ENCODE peak calls at places on chromosomes 3 and 15, in five cellular contexts. V, D, Q, R and N are unnamed samples.

GRCh38 chr15:80204231-80204630 is 47.8 kb downstream of the CTXND1 start:
- DNase-seq in V (no peak), D (no peak), Q (no peak), R (no peak), N (no peak)

GRCh38 chr15:57203906-57204305 is 172.4 kb upstream of the CGNL1 start:
- DNase-seq in V (no peak), D (no peak), Q (no peak), R (no peak), N (no peak)

GRCh38 chr3:56926513-56927282 is 124.9 kb upstream of the ARHGEF3 start:
- DNase-seq in V (no peak), D (no peak), Q (no peak), R (peak), N (no peak)

GRCh38 chr3:117666316-117666715 is 956.7 kb downstream of the TUSC7 start:
- DNase-seq in V (no peak), D (no peak), Q (no peak), R (no peak), N (no peak)

GRCh38 chr3:69088033-69088432 is 3.3 kb downstream of the ARL6IP5 start:
- DNase-seq in V (no peak), D (no peak), Q (no peak), R (no peak), N (no peak)

GRCh38 chr15:98444067-98444600 is 204.2 kb upstream of the IGF1R start:
- DNase-seq in V (no peak), D (no peak), Q (no peak), R (no peak), N (peak)

GRCh38 chr3:172223870-172224269 is 184.5 kb downstream of the FNDC3B start:
- DNase-seq in V (no peak), D (no peak), Q (no peak), R (no peak), N (no peak)

GRCh38 chr3:171615281-171615680 is 155.1 kb upstream of the TNIK start:
- DNase-seq in V (no peak), D (no peak), Q (no peak), R (no peak), N (peak)

GRCh38 chr3:171177056-171177455 is 150.5 kb upstream of the SLC2A2 start:
- DNase-seq in V (no peak), D (no peak), Q (no peak), R (no peak), N (no peak)

GRCh38 chr3:136634821-136635220 is 117.4 kb downstream of the STAG1 start:
- DNase-seq in V (no peak), D (no peak), Q (no peak), R (no peak), N (no peak)

GRCh38 chr3:42750834-42751233 is 22.2 kb downstream of the CCDC13 start:
- DNase-seq in V (no peak), D (no peak), Q (no peak), R (no peak), N (no peak)

GRCh38 chr15:55859681-55860080 is 116.7 kb upstream of the PRTG start:
- DNase-seq in V (no peak), D (no peak), Q (no peak), R (no peak), N (no peak)

GRCh38 chr15:55858661-55859060 is 115.7 kb upstream of the PRTG start:
- DNase-seq in V (no peak), D (no peak), Q (no peak), R (no peak), N (no peak)

GRCh38 chr15:55863911-55864310 is 121.0 kb upstream of the PRTG start:
- DNase-seq in V (no peak), D (no peak), Q (no peak), R (no peak), N (no peak)

GRCh38 chr15:55856506-55856905 is 113.6 kb upstream of the PRTG start:
- DNase-seq in V (no peak), D (no peak), Q (no peak), R (no peak), N (no peak)

GRCh38 chr15:55861115-55861514 is 118.2 kb upstream of the PRTG start:
- DNase-seq in V (no peak), D (no peak), Q (no peak), R (no peak), N (no peak)
- TF ChIP-seq JUND in V (no peak), D (no peak), Q (no peak), R (no peak), N (no peak)

DNA sequence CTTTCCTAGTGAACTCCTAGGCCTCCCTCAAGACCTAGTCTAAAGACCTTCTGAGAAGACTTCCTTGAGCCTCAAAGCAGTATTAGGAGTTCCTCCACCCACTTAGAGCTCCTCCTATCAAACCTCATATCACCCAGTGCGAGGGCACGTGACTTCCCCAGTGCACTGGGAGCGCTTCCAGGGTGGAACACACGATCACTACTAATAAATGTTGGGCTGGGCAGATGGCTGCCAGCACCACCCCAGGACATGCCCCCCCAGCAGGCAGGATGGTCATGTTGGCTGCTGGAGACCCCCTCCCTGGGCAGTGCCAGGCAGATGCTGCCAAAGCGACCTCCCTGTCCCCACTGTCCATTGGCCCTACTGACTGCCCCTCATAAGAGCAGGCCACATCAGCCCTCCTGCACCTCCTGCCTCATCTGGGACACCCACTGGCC is 8.5 kb upstream of the PLXND1 start:
- DNase-seq in V (peak), D (no peak), Q (no peak), R (no peak), N (no peak)
- TF ChIP-seq JUND in V (no peak), D (no peak), Q (no peak), R (no peak), N (no peak)

GRCh38 chr3:127408022-127408683 is 120.3 kb upstream of the PRR20G start:
- DNase-seq in V (no peak), D (no peak), Q (no peak), R (peak), N (no peak)

GRCh38 chr3:127404614-127405598 is 117.1 kb upstream of the PRR20G start:
- DNase-seq in V (no peak), D (no peak), Q (no peak), R (no peak), N (peak)

GRCh38 chr3:127407026-127407939 is 119.4 kb upstream of the PRR20G start:
- DNase-seq in V (no peak), D (no peak), Q (no peak), R (peak), N (no peak)

GRCh38 chr3:127405791-127406190 is 117.9 kb upstream of the PRR20G start:
- DNase-seq in V (no peak), D (no peak), Q (no peak), R (no peak), N (no peak)

DNA sequence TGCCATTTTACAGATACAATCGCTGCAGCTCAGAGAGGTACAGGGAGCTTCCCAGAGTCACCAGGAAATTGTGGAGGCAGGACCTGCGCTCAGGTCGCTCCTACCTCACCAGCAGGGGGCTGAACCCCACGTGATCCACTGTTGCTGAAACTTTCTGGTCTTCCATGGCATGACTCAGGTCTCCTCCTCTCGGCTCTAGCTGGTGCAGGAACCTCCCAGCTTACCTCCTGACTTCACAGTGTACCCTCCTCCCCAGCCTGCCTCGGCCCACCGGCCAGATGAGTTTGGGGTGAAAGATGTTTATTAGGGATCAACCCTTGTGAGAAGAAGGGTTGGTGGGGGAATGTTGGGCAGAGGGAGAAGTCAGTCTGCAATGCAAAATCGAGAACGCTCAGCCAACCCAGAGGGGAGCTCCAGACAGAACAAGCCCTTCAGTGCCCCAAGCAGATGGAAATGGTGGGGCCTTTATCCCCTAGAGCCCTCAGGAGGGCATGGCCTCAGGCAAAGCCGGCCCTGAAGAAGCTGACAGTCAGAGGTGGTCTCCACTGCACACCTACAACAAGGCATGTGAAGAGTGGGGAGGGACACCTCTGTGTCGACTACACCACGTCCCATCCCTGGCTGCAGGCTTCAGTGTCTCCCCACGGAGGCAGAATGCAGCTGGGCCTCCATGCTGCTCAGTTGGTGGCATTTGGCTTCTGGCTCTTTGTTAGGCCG is 118.6 kb upstream of the PRR20G start:
- DNase-seq in V (peak), D (peak), Q (peak), R (peak), N (no peak)
- TF ChIP-seq JUND in V (no peak), D (no peak), Q (no peak), R (no peak), N (no peak)

DNA sequence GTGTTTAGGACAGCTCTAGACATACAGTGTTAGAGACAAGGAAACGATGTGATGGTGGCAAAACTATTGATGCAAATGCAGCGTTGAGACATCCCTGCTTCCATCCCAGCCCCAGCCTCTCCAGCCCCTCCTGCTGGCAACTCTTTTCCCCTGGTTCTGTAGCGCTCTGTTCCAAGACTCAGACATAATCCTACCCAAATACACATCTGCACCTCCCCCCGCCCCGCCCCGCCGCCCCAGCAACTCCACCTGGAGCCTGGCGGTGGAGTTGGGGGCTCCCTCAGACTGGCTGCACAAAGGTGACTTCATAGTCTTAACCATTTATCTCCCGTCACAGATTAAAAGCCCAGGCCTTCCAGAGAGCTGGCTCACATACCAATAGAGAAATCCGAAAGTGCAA is 7.2 kb upstream of the SEC22A start:
- DNase-seq in V (peak), D (peak), Q (peak), R (peak), N (peak)
- TF ChIP-seq JUND in V (no peak), D (no peak), Q (no peak), R (no peak), N (no peak)

GRCh38 chr3:102741105-102741504 is 306.3 kb downstream of the ZPLD1 start:
- DNase-seq in V (no peak), D (peak), Q (no peak), R (no peak), N (peak)
- TF ChIP-seq JUND in V (no peak), D (no peak), Q (no peak), R (no peak), N (no peak)

GRCh38 chr3:177382944-177383343 is 185.7 kb upstream of the TBL1XR1 start:
- DNase-seq in V (no peak), D (no peak), Q (no peak), R (no peak), N (no peak)
- TF ChIP-seq JUND in V (no peak), D (no peak), Q (no peak), R (no peak), N (no peak)

GRCh38 chr3:122322095-122323075 is 2.7 kb upstream of the CSTA start:
- DNase-seq in V (no peak), D (no peak), Q (no peak), R (no peak), N (no peak)
- TF ChIP-seq JUND in V (no peak), D (no peak), Q (no peak), R (no peak), N (no peak)

GRCh38 chr15:90376789-90377188 is 11.3 kb upstream of the IQGAP1 start:
- DNase-seq in V (no peak), D (no peak), Q (no peak), R (no peak), N (no peak)
- TF ChIP-seq JUND in V (no peak), D (no peak), Q (no peak), R (no peak), N (no peak)